ENCODE peak calls at places on chromosomes 1 and 21, in seven cellular contexts. B is sigmoid colon; D is fibroblast of lung; W is body of pancreas; N is coronary artery; G is pancreas; U is CD8-positive, alpha-beta T cell. L is an unnamed sample.

GRCh38 chr1:95916616-95917015 is 682.6 kb downstream of the RWDD3 start:
- DNase-seq in B (no peak), D (peak), W (no peak), N (no peak), G (no peak), U (no peak), L (no peak)

GRCh38 chr1:160567858-160568682 is 11.2 kb downstream of the CD84 start:
- DNase-seq in B (no peak), D (no peak), W (peak), N (no peak), G (no peak), U (peak), L (no peak)

GRCh38 chr1:10980841-10981727 is 31.4 kb upstream of the TARDBP start:
- DNase-seq in B (peak), D (peak), W (no peak), N (no peak), G (no peak), U (no peak), L (no peak)

GRCh38 chr1:211485480-211485857 is 6.5 kb downstream of the RD3 start:
- DNase-seq in B (no peak), D (no peak), W (no peak), N (peak), G (no peak), U (no peak), L (no peak)

GRCh38 chr21:29465528-29465927 is 166.8 kb downstream of the BACH1 start:
- DNase-seq in B (no peak), D (no peak), W (no peak), N (no peak), G (no peak), U (no peak), L (no peak)

GRCh38 chr1:156422602-156423091 is 53.6 kb downstream of the RHBG start:
- DNase-seq in B (no peak), D (no peak), W (peak), N (no peak), G (peak), U (no peak), L (no peak)

GRCh38 chr1:203703586-203703985 is 61.4 kb upstream of the LAX1 start:
- DNase-seq in B (no peak), D (no peak), W (no peak), N (no peak), G (no peak), U (no peak), L (no peak)

GRCh38 chr1:111585461-111586100 is 34.0 kb upstream of the RAP1A start:
- DNase-seq in B (no peak), D (no peak), W (no peak), N (no peak), G (no peak), U (no peak), L (no peak)

GRCh38 chr1:176866011-176866410 is 298.5 kb downstream of the ASTN1 start:
- DNase-seq in B (no peak), D (peak), W (no peak), N (no peak), G (no peak), U (no peak), L (no peak)

GRCh38 chr1:26181586-26182371 is 4.5 kb downstream of the CNKSR1 start:
- DNase-seq in B (no peak), D (peak), W (no peak), N (no peak), G (no peak), U (no peak), L (no peak)

GRCh38 chr1:21869620-21870121 is 57.6 kb downstream of the LDLRAD2 start:
- DNase-seq in B (peak), D (peak), W (peak), N (peak), G (peak), U (no peak), L (peak)

GRCh38 chr1:236150291-236150940 is 8.1 kb downstream of the GPR137B start:
- DNase-seq in B (no peak), D (no peak), W (no peak), N (no peak), G (no peak), U (no peak), L (no peak)

GRCh38 chr1:2545754-2546514 is 10.2 kb upstream of the TNFRSF14 start:
- DNase-seq in B (peak), D (peak), W (peak), N (peak), G (peak), U (peak), L (peak)
- H3K4me3 ChIP-seq in B (peak), D (peak), W (peak), N (peak), G (peak), U (peak), L (peak)

DNA sequence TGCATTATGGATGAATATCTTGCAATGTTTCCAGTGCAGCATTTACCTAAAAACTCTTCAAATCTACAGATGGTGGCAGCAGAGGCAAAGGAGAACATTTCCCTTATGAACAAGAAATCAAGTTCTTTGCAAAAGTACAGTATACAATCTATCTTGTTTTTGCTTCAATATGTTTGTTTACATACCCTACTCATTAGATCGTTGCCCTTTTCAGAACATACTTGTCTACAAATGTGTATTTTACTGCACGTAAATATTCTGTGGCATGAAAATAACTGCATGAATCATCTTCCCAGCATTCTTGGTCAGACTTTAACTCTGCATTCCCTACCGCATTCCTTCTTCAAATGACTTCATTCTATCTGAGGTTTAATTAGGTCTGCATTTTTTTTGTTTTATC is 212.7 kb downstream of the ZP4 start:
- DNase-seq in B (no peak), D (peak), W (no peak), N (no peak), G (no peak), U (no peak), L (peak)
- TF ChIP-seq CTCF in B (peak), D (no peak), W (no peak), N (no peak), G (no peak), U (no peak), L (no peak)

GRCh38 chr1:173884701-173885100 is 16.5 kb downstream of the ZBTB37 start:
- DNase-seq in B (no peak), D (no peak), W (no peak), N (no peak), G (no peak), U (no peak), L (no peak)
- H3K4me3 ChIP-seq in B (no peak), D (no peak), W (no peak), N (no peak), G (no peak), U (no peak), L (no peak)

GRCh38 chr1:154937051-154937987 is 800 bp upstream of the PMVK start:
- DNase-seq in B (peak), D (peak), W (peak), N (peak), G (peak), U (peak), L (peak)
- TF ChIP-seq CTCF in B (peak), D (peak), W (no peak), N (no peak), G (no peak), U (peak), L (peak)

DNA sequence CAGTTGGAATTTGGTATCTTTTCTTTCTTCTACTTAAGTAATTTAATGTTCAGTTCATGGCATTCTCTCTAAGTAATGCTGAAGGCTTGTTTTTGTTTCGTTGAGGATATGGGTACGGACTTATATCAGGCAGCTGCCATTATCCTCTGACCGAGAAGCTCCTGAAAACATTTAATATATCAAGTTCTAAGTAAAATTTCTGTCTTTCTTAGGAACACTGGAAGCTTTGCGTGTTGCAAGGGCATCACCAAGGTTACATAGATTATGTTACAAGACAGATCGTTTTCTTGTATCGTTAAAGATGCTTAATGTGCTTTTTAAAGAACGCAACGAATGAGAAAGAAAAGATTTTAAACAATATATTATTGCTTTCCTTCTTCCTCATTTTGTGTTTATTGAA is 1.0 kb upstream of the GALNT2 start:
- DNase-seq in B (no peak), D (no peak), W (no peak), N (no peak), G (no peak), U (no peak), L (no peak)
- H3K4me3 ChIP-seq in B (peak), D (peak), W (no peak), N (peak), G (peak), U (peak), L (peak)

GRCh38 chr1:212760126-212760823 is 31.3 kb downstream of the NSL1 start:
- DNase-seq in B (no peak), D (no peak), W (no peak), N (no peak), G (no peak), U (peak), L (no peak)
- TF ChIP-seq CTCF in B (no peak), D (peak), W (no peak), N (no peak), G (no peak), U (peak), L (peak)

DNA sequence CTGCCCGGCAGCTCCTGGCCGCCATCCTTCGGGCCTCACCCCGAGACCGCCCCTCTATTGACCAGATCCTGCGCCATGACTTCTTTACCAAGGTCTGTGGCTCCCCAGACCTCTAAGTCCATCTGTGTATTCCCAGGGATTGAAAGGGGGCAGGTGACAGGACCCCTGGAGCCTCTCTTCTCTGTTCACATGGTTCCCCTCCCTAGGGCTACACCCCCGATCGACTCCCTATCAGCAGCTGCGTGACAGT is 2.8 kb downstream of the PLK3 start:
- DNase-seq in B (no peak), D (no peak), W (no peak), N (no peak), G (no peak), U (no peak), L (no peak)
- H3K4me3 ChIP-seq in B (no peak), D (peak), W (no peak), N (peak), G (no peak), U (no peak), L (peak)

GRCh38 chr1:101520302-101520701 is 283.5 kb downstream of the S1PR1 start:
- DNase-seq in B (no peak), D (peak), W (peak), N (no peak), G (no peak), U (no peak), L (no peak)
- TF ChIP-seq CTCF in B (peak), D (peak), W (peak), N (no peak), G (peak), U (peak), L (peak)

GRCh38 chr1:244248426-244248825 is 197.3 kb downstream of the ZBTB18 start:
- DNase-seq in B (no peak), D (no peak), W (no peak), N (no peak), G (no peak), U (no peak), L (no peak)
- H3K4me3 ChIP-seq in B (no peak), D (no peak), W (no peak), N (no peak), G (no peak), U (no peak), L (no peak)

L was measured in retinal pigment epithelial cell.